ENCODE peak calls at places on chromosomes 2 and 18, in ten cellular contexts. R is left colon; S is HuH-7.5; K is CD8-positive, alpha-beta T cell; Q is putamen; N is stimulated activated naive CD8-positive, alpha-beta T cell treated with anti-CD3 and anti-CD28 coated beads, Interleukin-15, amount 100 ng/mL, for 72 hours; B is fibroblast of pulmonary artery; Y is fibroblast of mammary gland; O is stimulated activated CD4-positive, alpha-beta T cell treated with anti-CD3 and anti-CD28 coated beads, TNF-alpha, amount 100 ng/mL, for 48 hours; W is cardiac fibroblast. C is an unnamed sample.

GRCh38 chr2:10987439-10987838 is 75.7 kb downstream of the KCNF1 start:
- DNase-seq in R (no peak), S (no peak), K (no peak), Q (no peak), N (no peak), B (no peak), Y (no peak), O (no peak), W (no peak), C (no peak)

GRCh38 chr2:26384183-26384582 is 17.5 kb upstream of the DRC1 start:
- DNase-seq in R (no peak), S (no peak), K (no peak), Q (peak; percentile 3), N (no peak), B (no peak), Y (no peak), O (no peak), W (no peak), C (no peak)

GRCh38 chr2:96485350-96485749 is 19.8 kb downstream of the NEURL3 start:
- DNase-seq in R (no peak), S (no peak), K (no peak), Q (no peak), N (no peak), B (no peak), Y (no peak), O (no peak), W (no peak), C (peak; percentile 46)

GRCh38 chr18:74990563-74991081 is 218.3 kb downstream of the PTGR3 start:
- DNase-seq in R (no peak), S (no peak), K (no peak), Q (no peak), N (no peak), B (no peak), Y (no peak), O (no peak), W (no peak), C (peak; percentile 66)

GRCh38 chr2:65300134-65300771 is 72.6 kb downstream of the ACTR2 start:
- DNase-seq in R (peak; percentile 26), S (no peak), K (no peak), Q (no peak), N (no peak), B (peak; percentile 51), Y (peak; percentile 96), O (no peak), W (peak; percentile 89), C (peak; percentile 71)

GRCh38 chr2:170817247-170817998 is 736 bp downstream of the GAD1 start:
- DNase-seq in R (no peak), S (peak; percentile 60), K (no peak), Q (no peak), N (peak; percentile 50), B (peak; percentile 10), Y (peak; percentile 16), O (no peak), W (peak; percentile 38), C (peak; percentile 23)

GRCh38 chr2:6919912-6920905 is 3.0 kb downstream of the RNF144A start:
- DNase-seq in R (no peak), S (no peak), K (no peak), Q (no peak), N (no peak), B (no peak), Y (no peak), O (no peak), W (no peak), C (peak; percentile 37)

GRCh38 chr18:995641-996040 is 91.0 kb downstream of the ADCYAP1 start:
- DNase-seq in R (no peak), S (no peak), K (no peak), Q (no peak), N (no peak), B (peak; percentile 89), Y (peak; percentile 90), O (no peak), W (peak; percentile 93), C (peak; percentile 74)

GRCh38 chr2:113812204-113812603 is 55.8 kb upstream of the SLC35F5 start:
- DNase-seq in R (no peak), S (no peak), K (no peak), Q (no peak), N (no peak), B (no peak), Y (no peak), O (no peak), W (no peak), C (no peak)

GRCh38 chr2:55163258-55163657 is 68.8 kb downstream of the CLHC1 start:
- DNase-seq in R (no peak), S (no peak), K (no peak), Q (no peak), N (no peak), B (peak; percentile 35), Y (peak; percentile 74), O (no peak), W (peak; percentile 56), C (peak; percentile 88)

GRCh38 chr2:216341151-216341550 is 31.1 kb downstream of the MARCHF4 start:
- DNase-seq in R (no peak), S (no peak), K (no peak), Q (no peak), N (no peak), B (no peak), Y (peak; percentile 69), O (peak; percentile 27), W (no peak), C (no peak)

GRCh38 chr2:118709786-118710185 is 137.7 kb downstream of the EN1 start:
- DNase-seq in R (no peak), S (no peak), K (no peak), Q (no peak), N (no peak), B (peak; percentile 22), Y (peak; percentile 79), O (no peak), W (peak; percentile 61), C (peak; percentile 29)

GRCh38 chr2:56260415-56260814 is 76.6 kb downstream of the CCDC85A start:
- DNase-seq in R (no peak), S (no peak), K (no peak), Q (no peak), N (no peak), B (no peak), Y (no peak), O (no peak), W (no peak), C (no peak)

GRCh38 chr2:78315368-78315767 is 710.1 kb upstream of the REG3G start:
- DNase-seq in R (no peak), S (no peak), K (no peak), Q (no peak), N (no peak), B (no peak), Y (no peak), O (no peak), W (no peak), C (no peak)

GRCh38 chr2:70887550-70888229 is 48.0 kb upstream of the ATP6V1B1 start:
- DNase-seq in R (peak; percentile 68), S (no peak), K (no peak), Q (no peak), N (peak; percentile 51), B (no peak), Y (no peak), O (no peak), W (no peak), C (no peak)